ENCODE peak calls at places on chromosomes 6 and 20, in nine cellular contexts. E is endothelial cell; Q is neuronal stem cell; L is T follicular helper cell; G is activated CD8-positive, alpha-beta memory T cell treated with anti-CD3 and anti-CD28 coated beads for 1 hour; X is SK-MEL-5; T is COR-L47; W is PC-9; I is HT1080. O is an unnamed sample.
A peak's percentile ranks its signal among the peaks of the same experiment; 100 is the strongest.

GRCh38 chr6:155408981-155409380 is 46.7 kb downstream of the NOX3 start:
- DNase-seq in E (no peak), Q (no peak), L (no peak), G (no peak), X (no peak), T (no peak), W (no peak), I (no peak), O (no peak)

GRCh38 chr6:115898246-115898645 is 162.4 kb downstream of the FRK start:
- DNase-seq in E (no peak), Q (no peak), L (no peak), G (no peak), X (no peak), T (no peak), W (no peak), I (peak; percentile 32), O (no peak)

GRCh38 chr6:129744201-129744879 is 34.4 kb upstream of the ARHGAP18 start:
- DNase-seq in E (no peak), Q (no peak), L (no peak), G (no peak), X (peak; percentile 53), T (no peak), W (peak; percentile 35), I (peak; percentile 92), O (peak; percentile 75)

GRCh38 chr6:105750089-105750488 is 336.0 kb upstream of the PRDM1 start:
- DNase-seq in E (no peak), Q (no peak), L (no peak), G (no peak), X (no peak), T (no peak), W (no peak), I (no peak), O (no peak)

GRCh38 chr6:168050225-168050796 is 28.7 kb downstream of the FRMD1 start:
- DNase-seq in E (no peak), Q (no peak), L (no peak), G (no peak), X (no peak), T (no peak), W (no peak), I (no peak), O (no peak)

GRCh38 chr6:42891199-42891722 is 11.8 kb downstream of the RPL7L1 start:
- DNase-seq in E (no peak), Q (no peak), L (no peak), G (no peak), X (no peak), T (no peak), W (no peak), I (no peak), O (no peak)

GRCh38 chr6:474454-475185 is 83.1 kb downstream of the IRF4 start:
- DNase-seq in E (peak; percentile 23), Q (no peak), L (peak; percentile 50), G (no peak), X (peak; percentile 58), T (no peak), W (no peak), I (peak; percentile 34), O (peak; percentile 66)

GRCh38 chr20:20368414-20369352 is 779 bp downstream of the INSM1 start:
- DNase-seq in E (peak; percentile 22), Q (no peak), L (no peak), G (no peak), X (no peak), T (no peak), W (no peak), I (no peak), O (no peak)

GRCh38 chr6:1792989-1793388 is 183.3 kb downstream of the FOXC1 start:
- DNase-seq in E (no peak), Q (no peak), L (no peak), G (no peak), X (peak; percentile 82), T (no peak), W (peak; percentile 12), I (peak; percentile 41), O (peak; percentile 15)

GRCh38 chr20:44211177-44212039 is 837 bp upstream of the OSER1 start:
- DNase-seq in E (no peak), Q (no peak), L (no peak), G (no peak), X (peak; percentile 23), T (no peak), W (peak; percentile 28), I (peak; percentile 18), O (no peak)

GRCh38 chr20:26167499-26167898 is 470.8 kb upstream of the ZNF337 start:
- DNase-seq in E (no peak), Q (no peak), L (no peak), G (no peak), X (no peak), T (no peak), W (no peak), I (peak; percentile 49), O (peak; percentile 24)

GRCh38 chr20:21395039-21395665 is 2.2 kb downstream of the NKX2-4 start:
- DNase-seq in E (no peak), Q (no peak), L (no peak), G (no peak), X (no peak), T (no peak), W (no peak), I (no peak), O (no peak)

GRCh38 chr6:142322066-142322465 is 20.3 kb downstream of the ADGRG6 start:
- DNase-seq in E (no peak), Q (no peak), L (no peak), G (no peak), X (no peak), T (no peak), W (no peak), I (no peak), O (no peak)

GRCh38 chr6:101178748-101179147 is 214.8 kb upstream of the GRIK2 start:
- DNase-seq in E (no peak), Q (no peak), L (no peak), G (no peak), X (peak; percentile 62), T (no peak), W (no peak), I (peak; percentile 23), O (peak; percentile 86)

GRCh38 chr6:132648356-132648755 is 10.6 kb downstream of the TAAR1 start:
- DNase-seq in E (no peak), Q (no peak), L (no peak), G (no peak), X (peak; percentile 37), T (no peak), W (no peak), I (peak; percentile 79), O (peak; percentile 94)

GRCh38 chr6:91523511-91523910 is 936.6 kb upstream of the MAP3K7 start:
- DNase-seq in E (no peak), Q (no peak), L (no peak), G (no peak), X (no peak), T (no peak), W (no peak), I (peak; percentile 6), O (no peak)

GRCh38 chr6:77470983-77471382 is 7.7 kb upstream of the HTR1B start:
- DNase-seq in E (no peak), Q (no peak), L (no peak), G (no peak), X (no peak), T (no peak), W (no peak), I (peak; percentile 36), O (no peak)

GRCh38 chr6:116238083-116238482 is 15.8 kb downstream of the TSPYL4 start:
- DNase-seq in E (no peak), Q (no peak), L (no peak), G (no peak), X (no peak), T (no peak), W (no peak), I (no peak), O (no peak)

GRCh38 chr6:139635401-139636130 is 261.1 kb upstream of the CITED2 start:
- DNase-seq in E (no peak), Q (no peak), L (no peak), G (no peak), X (no peak), T (no peak), W (no peak), I (no peak), O (no peak)

GRCh38 chr6:33206864-33207568 is 1.3 kb upstream of the RING1 start:
- DNase-seq in E (peak; percentile 57), Q (peak; percentile 94), L (no peak), G (no peak), X (no peak), T (no peak), W (peak; percentile 42), I (peak; percentile 73), O (no peak)

GRCh38 chr20:40683221-40683893 is 5.7 kb downstream of the MAFB start:
- DNase-seq in E (peak; percentile 42), Q (peak; percentile 37), L (no peak), G (no peak), X (no peak), T (no peak), W (no peak), I (no peak), O (no peak)

GRCh38 chr6:107877968-107878367 is 53.9 kb upstream of the SCML4 start:
- DNase-seq in E (no peak), Q (no peak), L (no peak), G (no peak), X (no peak), T (no peak), W (no peak), I (no peak), O (no peak)

GRCh38 chr6:31386099-31386498 is 17.3 kb upstream of the MICA start:
- DNase-seq in E (no peak), Q (no peak), L (no peak), G (no peak), X (no peak), T (no peak), W (no peak), I (no peak), O (no peak)

GRCh38 chr6:26217714-26218075 is 130.5 kb downstream of the HFE start:
- DNase-seq in E (no peak), Q (no peak), L (no peak), G (no peak), X (no peak), T (no peak), W (no peak), I (peak; percentile 69), O (peak; percentile 43)

GRCh38 chr20:10281911-10282310 is 63.3 kb downstream of the SNAP25 start:
- DNase-seq in E (no peak), Q (no peak), L (no peak), G (no peak), X (no peak), T (no peak), W (no peak), I (no peak), O (no peak)

GRCh38 chr20:4401601-4402000 is 320.1 kb upstream of the PRND start:
- DNase-seq in E (no peak), Q (no peak), L (no peak), G (no peak), X (no peak), T (no peak), W (no peak), I (no peak), O (no peak)

O was measured in foreskin melanocyte.